ENCODE peak calls at places on chromosomes 5 and 9, in four cellular contexts. M, Z, D and L are unnamed samples.

GRCh38 chr5:173709145-173709544 is 92.7 kb upstream of the BOD1 start:
- DNase-seq in M (no peak), Z (no peak), D (no peak), L (no peak)

GRCh38 chr5:74863726-74864125 is 2.5 kb downstream of the FAM169A start:
- DNase-seq in M (no peak), Z (no peak), D (no peak), L (no peak)

GRCh38 chr5:114360816-114361723 is 800 bp upstream of the KCNN2 start:
- DNase-seq in M (no peak), Z (no peak), D (peak; percentile 58), L (peak; percentile 35)

GRCh38 chr9:83701769-83702168 is 6.0 kb downstream of the UBQLN1 start:
- DNase-seq in M (no peak), Z (no peak), D (no peak), L (peak; percentile 54)

GRCh38 chr9:125613156-125613555 is 93.9 kb downstream of the MAPKAP1 start:
- DNase-seq in M (no peak), Z (no peak), D (no peak), L (no peak)

GRCh38 chr5:82987188-82987587 is 90.0 kb downstream of the TMEM167A start:
- DNase-seq in M (no peak), Z (no peak), D (no peak), L (no peak)

GRCh38 chr5:91162534-91163381 is 220.4 kb downstream of the ARRDC3 start:
- DNase-seq in M (peak; percentile 81), Z (peak; percentile 81), D (peak; percentile 83), L (peak; percentile 95)

GRCh38 chr9:5626727-5627634 is 1.9 kb upstream of the RIC1 start:
- DNase-seq in M (peak; percentile 86), Z (peak; percentile 63), D (peak; percentile 90), L (peak; percentile 69)

GRCh38 chr9:126223798-126224531 is 102.7 kb upstream of the MVB12B start:
- DNase-seq in M (no peak), Z (no peak), D (no peak), L (no peak)

GRCh38 chr9:68739631-68740174 is 34.7 kb downstream of the PIP5K1B start:
- DNase-seq in M (no peak), Z (no peak), D (peak; percentile 43), L (no peak)

GRCh38 chr5:166883016-166883415 is 1408.4 kb upstream of the WWC1 start:
- DNase-seq in M (no peak), Z (no peak), D (no peak), L (no peak)

GRCh38 chr5:109705596-109705995 is 15.9 kb downstream of the MAN2A1 start:
- DNase-seq in M (no peak), Z (no peak), D (no peak), L (peak; percentile 69)

GRCh38 chr5:112642885-112643284 is 94.8 kb upstream of the APC start:
- DNase-seq in M (no peak), Z (no peak), D (no peak), L (no peak)

GRCh38 chr9:8907863-8908262 is 1108.3 kb upstream of the DMAC1 start:
- DNase-seq in M (no peak), Z (no peak), D (no peak), L (no peak)

GRCh38 chr5:150639317-150639738 is 1.1 kb upstream of the SYNPO start:
- DNase-seq in M (no peak), Z (no peak), D (no peak), L (no peak)

GRCh38 chr9:126608551-126608950 is 5.2 kb upstream of the LMX1B start:
- DNase-seq in M (no peak), Z (no peak), D (no peak), L (no peak)

GRCh38 chr9:115593587-115594091 is 475.7 kb upstream of the TNC start:
- DNase-seq in M (no peak), Z (no peak), D (peak; percentile 2), L (peak; percentile 78)

GRCh38 chr5:111401906-111402305 is 110.4 kb downstream of the STARD4 start:
- DNase-seq in M (no peak), Z (no peak), D (no peak), L (no peak)

GRCh38 chr9:26524225-26524624 is 368.4 kb downstream of the CAAP1 start:
- DNase-seq in M (no peak), Z (no peak), D (no peak), L (no peak)

GRCh38 chr5:77123057-77123456 is 36.0 kb upstream of the ZBED3 start:
- DNase-seq in M (no peak), Z (no peak), D (no peak), L (no peak)

GRCh38 chr9:16726023-16726422 is 144.4 kb downstream of the BNC2 start:
- DNase-seq in M (no peak), Z (no peak), D (no peak), L (peak; percentile 70)

GRCh38 chr5:61263072-61263471 is 69.0 kb upstream of the ZSWIM6 start:
- DNase-seq in M (no peak), Z (no peak), D (no peak), L (no peak)

GRCh38 chr5:138353550-138353893 is 1.0 kb downstream of the KDM3B start:
- DNase-seq in M (peak; percentile 43), Z (no peak), D (no peak), L (no peak)

GRCh38 chr5:92559743-92560142 is 1021.3 kb downstream of the NR2F1-AS1 start:
- DNase-seq in M (no peak), Z (no peak), D (no peak), L (peak; percentile 36)

GRCh38 chr9:72542917-72543316 is 21.5 kb downstream of the TMC1 start:
- DNase-seq in M (no peak), Z (no peak), D (no peak), L (peak; percentile 52)

GRCh38 chr5:148849461-148849860 is 23.1 kb downstream of the ADRB2 start:
- DNase-seq in M (peak; percentile 71), Z (no peak), D (no peak), L (no peak)

GRCh38 chr9:129557192-129558036 is 63.5 kb downstream of the C9orf50 start:
- DNase-seq in M (no peak), Z (no peak), D (no peak), L (peak; percentile 74)

GRCh38 chr9:85425153-85425611 is 316.6 kb downstream of the AGTPBP1 start:
- DNase-seq in M (peak; percentile 34), Z (no peak), D (peak; percentile 60), L (no peak)

GRCh38 chr5:113176196-113176595 is 199.6 kb downstream of the DCP2 start:
- DNase-seq in M (no peak), Z (no peak), D (no peak), L (no peak)

GRCh38 chr5:173530547-173530946 is 85.9 kb downstream of the BOD1 start:
- DNase-seq in M (no peak), Z (no peak), D (peak; percentile 17), L (no peak)